ENCODE peak calls at places on chromosomes 7 and 10, in six cellular contexts. K, O, Q, J, C and D are unnamed samples.

GRCh38 chr7:97009753-97010732 is 4.7 kb downstream of the DLX6 start:
- DNase-seq in K (peak; percentile 68), O (no peak), Q (no peak), J (no peak), C (no peak), D (peak; percentile 66)

GRCh38 chr10:103691723-103692380 is 163.5 kb downstream of the SH3PXD2A start:
- DNase-seq in K (no peak), O (no peak), Q (no peak), J (no peak), C (no peak), D (no peak)

GRCh38 chr7:92335574-92335973 is 89.8 kb downstream of the ANKIB1 start:
- DNase-seq in K (no peak), O (no peak), Q (no peak), J (no peak), C (no peak), D (no peak)

GRCh38 chr10:113600569-113600968 is 47.7 kb downstream of the HABP2 start:
- DNase-seq in K (no peak), O (no peak), Q (no peak), J (no peak), C (no peak), D (no peak)

GRCh38 chr10:34083567-34083966 is 731.5 kb downstream of the PARD3 start:
- DNase-seq in K (no peak), O (no peak), Q (no peak), J (no peak), C (no peak), D (no peak)

GRCh38 chr7:143216151-143216550 is 5.7 kb upstream of the TAS2R40 start:
- DNase-seq in K (no peak), O (no peak), Q (no peak), J (no peak), C (no peak), D (no peak)

GRCh38 chr10:129971381-129972144 is 7.5 kb upstream of the EBF3 start:
- DNase-seq in K (peak; percentile 88), O (no peak), Q (peak; percentile 71), J (peak; percentile 53), C (peak; percentile 70), D (peak; percentile 95)

GRCh38 chr7:67377939-67378862 is 381.6 kb downstream of the TYW1 start:
- DNase-seq in K (no peak), O (peak; percentile 54), Q (peak; percentile 85), J (peak; percentile 53), C (peak; percentile 70), D (peak; percentile 88)

GRCh38 chr7:29563590-29564454 is at the start of gene PRR15:
- DNase-seq in K (no peak), O (no peak), Q (no peak), J (peak; percentile 31), C (peak; percentile 59), D (peak; percentile 90)

GRCh38 chr10:125029584-125030242 is 87.8 kb downstream of the ZRANB1 start:
- DNase-seq in K (no peak), O (no peak), Q (no peak), J (peak; percentile 89), C (no peak), D (no peak)

GRCh38 chr10:126646101-126646500 is 24.4 kb downstream of the C10orf90 start:
- DNase-seq in K (no peak), O (no peak), Q (no peak), J (peak; percentile 38), C (no peak), D (no peak)

GRCh38 chr10:63929826-63930467 is 408.7 kb downstream of the REEP3 start:
- DNase-seq in K (no peak), O (no peak), Q (peak; percentile 13), J (no peak), C (no peak), D (no peak)

GRCh38 chr10:13990918-13991317 is 339.8 kb downstream of the FRMD4A start:
- DNase-seq in K (no peak), O (no peak), Q (no peak), J (no peak), C (no peak), D (no peak)

GRCh38 chr10:17431871-17432311 is 22.5 kb downstream of the ST8SIA6 start:
- DNase-seq in K (no peak), O (no peak), Q (no peak), J (no peak), C (no peak), D (no peak)

GRCh38 chr7:107980671-107981190 is 22.2 kb downstream of the LAMB1 start:
- DNase-seq in K (no peak), O (no peak), Q (no peak), J (no peak), C (no peak), D (no peak)

GRCh38 chr7:107980171-107980570 is 22.8 kb downstream of the LAMB1 start:
- DNase-seq in K (no peak), O (no peak), Q (no peak), J (no peak), C (no peak), D (no peak)

GRCh38 chr7:107976620-107977019 is 26.3 kb downstream of the LAMB1 start:
- DNase-seq in K (no peak), O (no peak), Q (no peak), J (no peak), C (no peak), D (no peak)

GRCh38 chr7:107981466-107981865 is 21.5 kb downstream of the LAMB1 start:
- DNase-seq in K (no peak), O (no peak), Q (no peak), J (no peak), C (no peak), D (no peak)

GRCh38 chr7:107978815-107979408 is 24.0 kb downstream of the LAMB1 start:
- DNase-seq in K (no peak), O (no peak), Q (no peak), J (no peak), C (no peak), D (no peak)
- H3K36me3 ChIP-seq in K (peaks cover 72% of the 10 kb centered on the region), O (no peaks in the 10 kb centered on the region), Q (peaks cover 46% of the 10 kb centered on the region), J (peaks cover 35% of the 10 kb centered on the region), C (peaks cover 29% of the 10 kb centered on the region), D (peaks cover 3% of the 10 kb centered on the region)

GRCh38 chr7:122675621-122676020 is 23.3 kb downstream of the RNF133 start:
- DNase-seq in K (no peak), O (no peak), Q (no peak), J (no peak), C (no peak), D (no peak)

GRCh38 chr7:122676466-122676865 is 22.5 kb downstream of the RNF133 start:
- DNase-seq in K (no peak), O (no peak), Q (no peak), J (no peak), C (no peak), D (no peak)

GRCh38 chr7:122675011-122675410 is 23.9 kb downstream of the RNF133 start:
- DNase-seq in K (no peak), O (no peak), Q (no peak), J (no peak), C (no peak), D (no peak)

GRCh38 chr7:122673951-122674350 is 25.0 kb downstream of the RNF133 start:
- DNase-seq in K (no peak), O (no peak), Q (no peak), J (no peak), C (no peak), D (no peak)

GRCh38 chr7:122674502-122674901 is 24.4 kb downstream of the RNF133 start:
- DNase-seq in K (no peak), O (no peak), Q (no peak), J (no peak), C (no peak), D (no peak)
- H3K4me3 ChIP-seq in K (no peak overlapping the region), O (no peak overlapping the region), Q (no peak overlapping the region), J (peak overlapping the region; percentile 63), C (no peak overlapping the region), D (no peak overlapping the region)

GRCh38 chr7:151470656-151471180 is 30.8 kb upstream of the CRYGN start:
- DNase-seq in K (no peak), O (no peak), Q (no peak), J (no peak), C (no peak), D (no peak)

GRCh38 chr7:151465169-151465568 is 25.2 kb upstream of the CRYGN start:
- DNase-seq in K (no peak), O (no peak), Q (no peak), J (no peak), C (no peak), D (no peak)

GRCh38 chr7:151472644-151473380 is 32.9 kb upstream of the CRYGN start:
- DNase-seq in K (no peak), O (no peak), Q (no peak), J (no peak), C (no peak), D (no peak)

GRCh38 chr7:151468214-151469023 is 28.5 kb upstream of the CRYGN start:
- DNase-seq in K (no peak), O (peak; percentile 30), Q (no peak), J (no peak), C (no peak), D (no peak)

DNA sequence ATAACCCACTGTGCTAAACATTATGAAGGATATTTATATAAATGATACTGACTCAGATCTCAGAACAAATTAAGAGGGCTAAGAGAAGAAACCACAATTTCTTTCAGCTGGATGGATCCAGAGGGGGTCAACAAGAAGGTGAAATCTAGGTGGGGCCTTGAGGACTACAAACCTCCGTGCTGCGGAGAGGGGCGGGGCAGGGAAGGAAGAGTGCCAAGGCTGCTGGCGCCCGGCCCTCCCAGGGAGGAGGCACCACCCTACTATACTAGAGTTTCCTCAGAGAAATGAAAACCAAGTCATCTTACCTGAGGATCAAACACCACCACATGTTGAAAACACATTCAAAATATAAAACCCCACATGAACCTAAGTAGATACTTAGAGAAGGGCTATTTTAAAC is 29.3 kb upstream of the CRYGN start:
- DNase-seq in K (no peak), O (no peak), Q (no peak), J (no peak), C (no peak), D (no peak)
- H3K36me3 ChIP-seq in K (peaks cover 81% of the 10 kb centered on the region), O (peaks cover 26% of the 10 kb centered on the region), Q (peaks cover 66% of the 10 kb centered on the region), J (peaks cover 48% of the 10 kb centered on the region), C (peaks cover 68% of the 10 kb centered on the region), D (peaks cover 19% of the 10 kb centered on the region)

DNA sequence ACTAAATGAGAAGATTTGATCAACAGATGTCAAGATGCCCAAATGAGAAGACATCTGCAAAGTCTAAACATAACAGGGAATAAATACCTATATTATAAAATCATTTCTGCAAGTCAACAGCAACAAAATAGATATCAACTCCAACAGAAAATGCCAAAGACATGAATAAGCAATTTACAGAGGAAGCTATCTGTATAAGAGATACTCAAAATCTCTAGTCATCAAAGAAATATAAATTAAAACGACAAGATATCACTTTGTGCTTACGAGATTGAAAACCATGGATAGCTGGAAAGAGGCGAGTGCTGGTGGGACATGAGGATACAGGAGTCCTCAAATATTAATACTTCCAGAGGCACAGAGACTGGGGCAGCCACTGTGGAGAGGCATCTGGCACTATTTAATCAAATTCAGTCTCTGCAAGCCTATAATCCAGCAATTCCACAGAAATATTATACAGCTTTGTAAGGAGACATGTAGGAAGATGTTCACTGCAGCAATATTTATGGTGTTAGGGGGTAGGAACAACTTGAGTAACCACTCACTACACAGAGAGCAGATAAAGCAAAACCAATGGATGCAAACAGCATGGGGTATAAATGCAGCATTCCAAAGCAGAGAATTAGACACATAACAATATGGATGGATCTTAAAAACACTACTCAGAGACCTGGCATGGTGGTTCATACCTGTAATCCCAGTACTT is 4.8 kb downstream of the DNMBP start:
- DNase-seq in K (no peak), O (no peak), Q (no peak), J (peak; percentile 53), C (no peak), D (no peak)
- H3K4me3 ChIP-seq in K (no peak overlapping the region), O (no peak overlapping the region), Q (no peak overlapping the region), J (peak overlapping the region; percentile 99), C (no peak overlapping the region), D (no peak overlapping the region)